ENCODE peak calls at places on chromosomes 12 and 14, in five cellular contexts. R is A549, X is neural progenitor cell, L is heart left ventricle, D is GM06990. O is an unnamed sample.

GRCh38 chr12:127677537-127678131 is 589.3 kb upstream of the TMEM132C start:
- DNase-seq in R (peak), X (peak), L (peak), D (peak), O (peak)

GRCh38 chr14:59398841-59399240 is 66.3 kb downstream of the GPR135 start:
- DNase-seq in R (no peak), X (no peak), L (no peak), D (no peak), O (no peak)

GRCh38 chr12:114013601-114014345 is 47.6 kb upstream of the RBM19 start:
- DNase-seq in R (peak), X (peak), L (no peak), D (no peak), O (no peak)

GRCh38 chr12:92784795-92785562 is 82.2 kb downstream of the PLEKHG7 start:
- DNase-seq in R (peak), X (peak), L (no peak), D (peak), O (no peak)

GRCh38 chr12:18158774-18159557 is 69.0 kb upstream of the RERGL start:
- DNase-seq in R (peak), X (peak), L (no peak), D (no peak), O (no peak)

GRCh38 chr12:71935594-71935993 is 3.1 kb upstream of the TPH2 start:
- DNase-seq in R (no peak), X (no peak), L (no peak), D (peak), O (no peak)

GRCh38 chr14:55814873-55815272 is 234.9 kb downstream of the KTN1 start:
- DNase-seq in R (no peak), X (no peak), L (no peak), D (no peak), O (no peak)

GRCh38 chr12:26246483-26247164 is 51.3 kb downstream of the SSPN start:
- DNase-seq in R (no peak), X (no peak), L (no peak), D (no peak), O (no peak)

GRCh38 chr14:32201816-32202467 is at the start of gene RNU6-7:
- DNase-seq in R (peak), X (peak), L (peak), D (peak), O (no peak)

GRCh38 chr12:85310456-85311076 is 30.5 kb downstream of the ALX1 start:
- DNase-seq in R (peak), X (no peak), L (no peak), D (no peak), O (no peak)

GRCh38 chr14:65817011-65817410 is 404.5 kb downstream of the FUT8 start:
- DNase-seq in R (no peak), X (no peak), L (no peak), D (no peak), O (no peak)

GRCh38 chr12:107992870-107993451 is 136.1 kb upstream of the WSCD2 start:
- DNase-seq in R (peak), X (peak), L (no peak), D (no peak), O (no peak)

GRCh38 chr14:77206877-77207389 is 25.3 kb downstream of the TMEM63C start:
- DNase-seq in R (no peak), X (no peak), L (no peak), D (no peak), O (no peak)

GRCh38 chr12:31362759-31363415 is 36.9 kb upstream of the SINHCAF start:
- DNase-seq in R (peak), X (peak), L (no peak), D (peak), O (no peak)
- TF ChIP-seq CTCF in R (no peak), X (no peak), L (no peak), D (peak), O (no peak)

GRCh38 chr12:62912644-62913043 is 22.3 kb downstream of the PPM1H start:
- DNase-seq in R (no peak), X (no peak), L (no peak), D (no peak), O (no peak)

GRCh38 chr12:62915130-62915529 is 19.8 kb downstream of the PPM1H start:
- DNase-seq in R (no peak), X (no peak), L (no peak), D (no peak), O (no peak)

GRCh38 chr12:62917066-62917465 is 17.9 kb downstream of the PPM1H start:
- DNase-seq in R (no peak), X (no peak), L (no peak), D (no peak), O (no peak)

GRCh38 chr12:62913380-62913779 is 21.6 kb downstream of the PPM1H start:
- DNase-seq in R (no peak), X (no peak), L (no peak), D (no peak), O (no peak)

GRCh38 chr12:62914443-62914909 is 20.5 kb downstream of the PPM1H start:
- DNase-seq in R (no peak), X (no peak), L (no peak), D (no peak), O (no peak)
- TF ChIP-seq CTCF in R (no peak), X (no peak), L (no peak), D (no peak), O (no peak)

GRCh38 chr12:46134852-46135251 is 134.0 kb downstream of the SLC38A1 start:
- DNase-seq in R (no peak), X (no peak), L (no peak), D (no peak), O (no peak)

GRCh38 chr12:46133751-46134150 is 135.1 kb downstream of the SLC38A1 start:
- DNase-seq in R (peak), X (no peak), L (no peak), D (no peak), O (no peak)

GRCh38 chr12:46135750-46136149 is 133.1 kb downstream of the SLC38A1 start:
- DNase-seq in R (no peak), X (no peak), L (no peak), D (no peak), O (no peak)

GRCh38 chr12:46134205-46134811 is 134.5 kb downstream of the SLC38A1 start:
- DNase-seq in R (no peak), X (no peak), L (no peak), D (no peak), O (no peak)

GRCh38 chr12:46131729-46132128 is 137.1 kb downstream of the SLC38A1 start:
- DNase-seq in R (peak), X (peak), L (no peak), D (no peak), O (no peak)
- TF ChIP-seq CTCF in R (peak), X (peak), L (no peak), D (peak), O (no peak)

GRCh38 chr12:50084775-50085614 is at the start of gene SMARCD1:
- DNase-seq in R (peak), X (peak), L (peak), D (peak), O (peak)
- TF ChIP-seq CTCF in R (peak), X (peak), L (peak), D (peak), O (no peak)

GRCh38 chr12:57433370-57433769 is 1.2 kb upstream of the INHBC start:
- DNase-seq in R (no peak), X (no peak), L (no peak), D (no peak), O (no peak)

GRCh38 chr12:57430117-57430930 is 519 bp downstream of the R3HDM2 start:
- DNase-seq in R (no peak), X (no peak), L (peak), D (no peak), O (no peak)

GRCh38 chr12:57430931-57431566 is at the start of gene R3HDM2:
- DNase-seq in R (peak), X (peak), L (peak), D (peak), O (peak)

GRCh38 chr12:57435288-57435687 is 704 bp downstream of the INHBC start:
- DNase-seq in R (no peak), X (no peak), L (no peak), D (no peak), O (no peak)

DNA sequence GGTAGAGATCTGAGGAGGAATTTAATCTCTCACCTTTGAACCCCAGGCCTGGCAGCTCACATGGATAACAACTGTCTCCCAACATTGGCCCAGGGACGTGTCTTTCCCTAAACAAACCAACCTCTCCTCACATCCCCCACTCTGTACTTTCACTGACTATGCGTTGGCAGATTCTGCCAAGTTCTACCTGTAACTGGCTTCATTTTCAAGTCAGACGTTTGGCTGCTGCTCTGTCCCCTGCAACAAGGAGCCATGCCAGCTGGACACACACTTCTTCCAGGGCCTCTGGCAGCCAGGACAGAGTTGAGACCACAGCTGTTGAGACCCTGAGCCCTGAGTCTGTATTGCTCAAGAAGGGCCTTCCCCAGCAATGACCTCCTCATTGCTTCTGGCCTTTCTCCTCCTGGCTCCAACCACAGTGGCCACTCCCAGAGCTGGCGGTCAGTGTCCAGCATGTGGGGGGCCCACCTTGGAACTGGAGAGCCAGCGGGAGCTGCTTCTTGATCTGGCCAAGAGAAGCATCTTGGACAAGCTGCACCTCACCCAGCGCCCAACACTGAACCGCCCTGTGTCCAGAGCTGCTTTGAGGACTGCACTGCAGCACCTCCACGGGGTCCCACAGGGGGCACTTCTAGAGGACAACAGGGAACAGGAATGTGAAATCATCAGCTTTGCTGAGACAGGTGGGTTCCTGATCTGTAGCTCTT is at the start of gene INHBC:
- DNase-seq in R (no peak), X (no peak), L (no peak), D (no peak), O (no peak)
- TF ChIP-seq CTCF in R (no peak), X (no peak), L (no peak), D (no peak), O (no peak)

DNA sequence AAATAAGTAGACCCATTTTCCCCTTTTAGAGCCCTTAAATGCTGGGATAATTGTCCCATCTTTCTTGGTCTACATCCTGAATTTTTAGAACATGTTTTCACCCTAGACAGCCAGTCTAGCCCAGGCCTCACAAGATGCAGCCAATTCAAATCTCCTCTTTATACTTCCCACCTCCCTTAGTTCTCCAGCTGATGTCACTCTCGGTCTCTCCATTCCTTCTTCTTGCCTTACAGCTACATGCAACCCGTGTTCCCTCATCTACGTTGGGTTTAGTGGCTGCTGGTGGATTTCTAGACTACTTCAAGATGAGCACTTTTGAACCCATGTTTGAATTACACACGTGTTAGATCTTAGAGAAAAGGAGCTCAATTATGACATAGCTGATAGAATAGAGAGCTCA is 132.0 kb downstream of the PPM1H start:
- DNase-seq in R (no peak), X (no peak), L (no peak), D (no peak), O (no peak)
- TF ChIP-seq CTCF in R (peak), X (no peak), L (no peak), D (no peak), O (no peak)

DNA sequence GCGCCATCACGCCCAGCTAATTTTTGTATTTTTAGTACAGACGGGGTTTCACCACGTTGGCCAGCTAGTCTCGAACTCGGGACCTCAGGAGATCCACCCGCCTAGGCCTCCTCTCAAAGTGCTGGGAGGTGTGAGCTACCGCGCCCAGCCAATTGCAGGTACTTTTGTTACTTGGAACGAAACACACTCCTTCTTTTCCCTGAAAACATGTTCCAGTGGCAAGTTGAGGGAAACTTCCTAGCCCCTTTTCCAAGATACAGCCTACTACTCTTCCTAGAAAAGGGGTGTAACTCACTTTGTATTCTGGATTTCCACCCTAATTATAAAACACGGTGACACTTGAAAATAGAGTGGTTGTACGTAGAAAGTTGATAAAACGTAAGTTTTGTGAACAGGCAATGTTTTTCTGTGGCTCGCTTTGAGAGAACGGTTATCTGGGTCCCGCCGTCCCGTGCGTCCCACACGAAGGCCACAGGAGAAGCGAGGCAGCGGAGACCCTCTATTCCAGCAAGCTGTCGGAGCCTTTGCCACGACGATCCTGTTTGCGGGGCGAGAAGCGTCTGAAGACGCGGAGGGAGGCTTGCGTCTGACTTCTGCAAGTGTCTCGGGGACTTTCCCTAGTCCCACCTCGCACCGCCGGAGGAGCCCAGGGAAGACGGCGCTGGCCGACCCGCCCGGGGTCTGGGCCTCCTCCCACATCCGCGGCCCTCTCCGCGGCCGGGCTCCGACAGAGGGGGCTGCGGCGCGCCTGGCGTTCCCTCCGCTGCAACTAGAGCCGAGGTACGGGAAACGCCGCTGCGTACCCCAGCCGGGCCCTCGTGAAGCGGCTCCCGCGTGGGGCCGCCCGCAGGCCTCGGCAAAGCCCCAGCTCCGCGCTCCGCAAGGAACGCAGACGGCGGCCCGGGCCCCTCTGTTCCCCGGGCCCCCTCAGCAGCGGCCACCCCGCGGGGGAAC is 745 bp downstream of the CDCA4 start:
- DNase-seq in R (peak), X (peak), L (no peak), D (peak), O (peak)
- TF ChIP-seq CTCF in R (no peak), X (peak), L (no peak), D (peak), O (no peak)

GRCh38 chr12:69583203-69583602 is 2.1 kb upstream of the CCT2 start:
- DNase-seq in R (no peak), X (peak), L (no peak), D (no peak), O (no peak)
- TF ChIP-seq CTCF in R (no peak), X (peak), L (no peak), D (no peak), O (no peak)

O was measured in omental fat pad.